ENCODE peak calls at places on chromosomes 5 and 9, in nine cellular contexts. L, G, A, N, U, Y, H, J and W are unnamed samples.

GRCh38 chr5:140349244-140349643 is 2.8 kb upstream of the HBEGF start:
- DNase-seq in N (no peak), Y (no peak), U (peak; percentile 34), L (peak; percentile 70), G (no peak), A (no peak), J (no peak), H (no peak), W (no peak)

GRCh38 chr5:1007221-1007680 is 1.4 kb upstream of the NKD2 start:
- DNase-seq in U (no peak), N (no peak), A (peak; percentile 54), G (no peak), H (no peak), J (peak; percentile 16), L (no peak), Y (no peak), W (no peak)

GRCh38 chr5:69129413-69129812 is 35.6 kb downstream of the SLC30A5 start:
- DNase-seq in U (peak; percentile 95), H (peak; percentile 2), L (peak; percentile 12), Y (no peak), A (no peak), G (no peak), N (no peak), J (no peak), W (peak; percentile 8)

GRCh38 chr5:132725745-132726144 is 11.6 kb downstream of the KIF3A start:
- DNase-seq in H (no peak), N (no peak), G (no peak), J (no peak), L (no peak), A (no peak), U (no peak), Y (no peak), W (no peak)

GRCh38 chr9:128732576-128732975 is 8.6 kb upstream of the ZDHHC12 start:
- DNase-seq in J (no peak), U (no peak), A (no peak), L (no peak), Y (no peak), N (no peak), G (no peak), H (no peak), W (no peak)

GRCh38 chr5:154697335-154697734 is 57.8 kb upstream of the LARP1 start:
- DNase-seq in A (no peak), J (no peak), H (peak; percentile 28), N (no peak), Y (no peak), U (peak; percentile 66), G (no peak), L (no peak), W (no peak)

GRCh38 chr5:61342066-61342465 is 10.0 kb downstream of the ZSWIM6 start:
- DNase-seq in H (no peak), A (no peak), J (no peak), Y (no peak), L (peak; percentile 73), G (no peak), U (peak; percentile 70), N (peak; percentile 49), W (no peak)

GRCh38 chr5:138753794-138754698 is 821 bp downstream of the CTNNA1 start:
- DNase-seq in G (no peak), U (peak; percentile 84), H (peak; percentile 93), N (peak; percentile 84), Y (peak; percentile 89), L (peak; percentile 73), J (peak; percentile 94), A (peak; percentile 95), W (peak; percentile 59)

GRCh38 chr9:101465330-101465915 is 29.8 kb upstream of the ALDOB start:
- DNase-seq in U (peak; percentile 70), G (peak; percentile 29), A (no peak), N (peak; percentile 85), J (no peak), L (peak; percentile 74), Y (peak; percentile 69), H (peak; percentile 53), W (no peak)

GRCh38 chr5:123717139-123717538 is 205.2 kb downstream of the CSNK1G3 start:
- DNase-seq in G (no peak), N (no peak), H (peak; percentile 47), Y (no peak), A (no peak), L (no peak), J (no peak), U (peak; percentile 85), W (peak; percentile 67)

GRCh38 chr5:158013939-158014338 is 155.0 kb upstream of the CLINT1 start:
- DNase-seq in N (peak; percentile 50), L (peak; percentile 21), G (peak; percentile 43), U (peak; percentile 12), J (no peak), A (no peak), Y (peak; percentile 7), H (peak; percentile 70), W (peak; percentile 20)

GRCh38 chr5:178554311-178554710 is 35.9 kb downstream of the COL23A1 start:
- DNase-seq in U (no peak), A (peak; percentile 23), G (no peak), J (no peak), Y (no peak), N (no peak), H (no peak), L (no peak), W (no peak)

GRCh38 chr5:139561655-139562451 is 714 bp downstream of the UBE2D2 start:
- DNase-seq in J (no peak), U (peak; percentile 34), G (peak; percentile 71), N (peak; percentile 49), A (peak; percentile 72), L (peak; percentile 53), H (no peak), Y (no peak), W (no peak)

GRCh38 chr5:124744170-124744911 is 2.1 kb downstream of the ZNF608 start:
- DNase-seq in Y (no peak), J (peak; percentile 48), A (peak; percentile 77), G (peak; percentile 62), L (peak; percentile 52), H (no peak), N (no peak), U (peak; percentile 27), W (no peak)

GRCh38 chr9:137429546-137429890 is 6.3 kb downstream of the NOXA1 start:
- DNase-seq in G (no peak), N (no peak), A (no peak), U (no peak), Y (no peak), J (no peak), H (no peak), L (no peak), W (no peak)

GRCh38 chr9:137427454-137428310 is 4.5 kb downstream of the NOXA1 start:
- DNase-seq in U (no peak), H (no peak), J (no peak), G (no peak), A (no peak), N (no peak), L (no peak), Y (no peak), W (no peak)

GRCh38 chr9:137429974-137430722 is 7.0 kb downstream of the NOXA1 start:
- DNase-seq in A (no peak), U (no peak), J (no peak), Y (no peak), H (no peak), L (no peak), N (peak; percentile 44), G (peak; percentile 39), W (no peak)

GRCh38 chr9:137428311-137428630 is 5.1 kb downstream of the NOXA1 start:
- DNase-seq in H (no peak), L (no peak), J (no peak), G (no peak), U (no peak), A (no peak), N (no peak), Y (no peak), W (no peak)

GRCh38 chr9:137428841-137429545 is 5.8 kb downstream of the NOXA1 start:
- DNase-seq in Y (no peak), L (no peak), N (no peak), J (no peak), G (no peak), A (no peak), U (no peak), H (no peak), W (no peak)
- H3K4me3 ChIP-seq in Y (no peak overlapping the region), L (no peak overlapping the region), N (no peak overlapping the region), J (no peak overlapping the region), G (no peak overlapping the region), A (no peak overlapping the region), U (no peak overlapping the region), H (no peak overlapping the region), W (no peak overlapping the region)

DNA sequence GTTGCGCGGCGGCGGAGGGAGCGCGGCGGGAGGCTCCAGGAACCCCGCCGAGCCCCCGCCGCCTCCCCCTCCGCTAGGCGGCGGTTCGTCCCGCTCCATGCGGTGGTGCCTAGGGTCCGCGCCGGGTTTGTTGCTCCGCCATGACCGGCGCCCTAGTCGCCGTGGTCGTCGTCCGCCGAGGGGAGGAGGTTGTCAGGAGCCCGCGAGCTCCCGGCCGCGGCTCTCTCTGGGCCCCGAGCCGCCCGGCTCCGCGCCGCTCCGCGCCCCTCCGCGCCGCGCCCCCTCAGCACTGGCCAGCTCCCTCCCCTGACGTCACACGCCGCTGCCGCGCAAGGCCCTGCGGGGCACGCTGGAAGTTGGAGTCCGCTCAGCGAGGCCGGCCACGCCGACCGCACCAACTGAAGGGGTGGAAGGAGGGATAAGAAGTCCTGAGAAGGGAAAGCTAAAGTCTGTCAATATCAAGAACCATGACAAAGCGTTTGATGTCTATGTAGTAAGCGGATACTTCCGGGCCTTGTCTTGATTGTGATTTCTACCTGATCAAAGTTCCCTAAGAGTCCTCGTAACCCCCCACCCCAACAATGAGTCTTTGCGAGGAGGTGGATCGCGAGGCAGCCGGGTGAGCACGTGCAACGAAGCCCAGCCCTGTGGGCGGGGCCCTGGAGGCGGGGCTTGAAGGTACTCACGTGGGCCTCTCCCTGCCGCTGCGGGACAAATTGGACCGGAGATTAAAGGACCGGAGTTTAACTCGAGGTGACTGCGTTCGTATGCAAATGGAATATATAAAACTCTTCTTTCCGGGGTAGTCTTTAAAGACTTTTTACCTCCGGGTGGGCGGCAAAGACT is at the start of gene NR6A1:
- DNase-seq in G (peak; percentile 98), Y (peak; percentile 92), U (peak; percentile 95), A (peak; percentile 97), J (peak; percentile 96), H (peak; percentile 94), N (peak; percentile 99), L (peak; percentile 95), W (peak; percentile 91)
- TF ChIP-seq CTCF in G (peak; percentile 53), Y (no peak), U (no peak), A (no peak), J (peak; percentile 59), H (no peak), N (peak; percentile 22), L (peak; percentile 42), W (peak; percentile 19)

GRCh38 chr9:129776938-129777768 is 24.3 kb upstream of the PTGES start:
- DNase-seq in G (no peak), A (peak; percentile 97), J (peak; percentile 94), Y (peak; percentile 67), H (peak; percentile 100), N (peak; percentile 42), U (peak; percentile 100), L (peak; percentile 99), W (peak; percentile 99)
- H3K4me3 ChIP-seq in G (no peak overlapping the region), A (no peak overlapping the region), J (peak overlapping the region; percentile 28), Y (peak overlapping the region; percentile 2), H (peak overlapping the region; percentile 3), N (no peak overlapping the region), U (peak overlapping the region; percentile 1), L (no peak overlapping the region), W (peak overlapping the region; percentile 5)

DNA sequence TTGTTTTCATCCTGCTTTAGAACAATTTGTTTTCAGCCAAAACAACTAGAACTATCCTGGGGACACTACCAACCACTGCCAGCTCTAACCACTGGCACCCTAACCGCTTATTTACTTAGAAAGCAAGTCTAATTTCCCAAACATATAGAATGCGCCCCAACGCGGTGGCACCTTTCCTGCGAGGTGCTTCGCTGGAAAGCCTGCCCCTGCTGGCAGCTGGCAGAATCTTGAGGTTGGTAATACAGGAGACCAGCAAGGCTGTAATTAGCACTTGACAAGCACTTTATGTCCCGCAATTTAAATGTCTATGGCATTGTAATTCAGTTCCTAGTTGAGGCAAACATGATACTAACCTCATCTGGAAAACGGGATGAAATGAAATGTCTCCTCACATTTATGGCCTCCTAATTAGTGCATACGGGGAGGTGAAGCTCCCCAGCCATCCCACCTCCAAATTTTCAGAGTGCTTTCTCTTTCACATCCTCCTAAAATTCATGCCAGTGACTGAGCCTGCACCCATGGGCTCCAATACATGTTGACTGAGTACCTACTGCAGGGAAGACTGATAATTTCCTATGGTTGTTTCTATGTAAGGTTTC is 30.4 kb downstream of the GABBR2 start:
- DNase-seq in A (no peak), L (no peak), G (peak; percentile 34), U (no peak), N (peak; percentile 23), Y (no peak), H (no peak), J (no peak), W (no peak)
- TF ChIP-seq CTCF in A (no peak), L (peak; percentile 76), G (peak; percentile 83), U (peak; percentile 33), N (peak; percentile 62), Y (peak; percentile 33), H (peak; percentile 83), J (peak; percentile 44), W (peak; percentile 61)